ENCODE peak calls at places on chromosomes 2 and 18, in five cellular contexts. X is left lung, U is choroid plexus epithelial cell, B is MG63, E is astrocyte of the spinal cord. N is an unnamed sample.

GRCh38 chr2:195367713-195368529 is 289.1 kb upstream of the SLC39A10 start:
- DNase-seq in X (no peak), E (no peak), B (no peak), U (no peak), N (no peak)

GRCh38 chr2:240322231-240322955 is 113.1 kb upstream of the GPC1 start:
- DNase-seq in B (no peak), X (peak), U (peak), E (no peak), N (no peak)

GRCh38 chr2:46697830-46698323 is 217.7 kb downstream of the MCFD2 start:
- DNase-seq in B (no peak), X (no peak), E (no peak), U (no peak), N (no peak)

GRCh38 chr2:231707625-231708049 is 688 bp upstream of the PTMA start:
- DNase-seq in U (peak), X (no peak), B (no peak), E (no peak), N (no peak)

GRCh38 chr2:46850742-46851141 is 64.9 kb downstream of the MCFD2 start:
- DNase-seq in X (no peak), U (peak), E (peak), B (peak), N (no peak)

GRCh38 chr2:69149631-69150215 is 136.7 kb downstream of the ANTXR1 start:
- DNase-seq in B (peak), X (no peak), E (peak), U (peak), N (no peak)

GRCh38 chr2:238169708-238170251 is 11.0 kb downstream of the ERFE start:
- DNase-seq in E (peak), B (peak), X (no peak), U (peak), N (no peak)

GRCh38 chr2:168182850-168183249 is 64.5 kb downstream of the STK39 start:
- DNase-seq in E (no peak), B (no peak), X (no peak), U (no peak), N (no peak)

GRCh38 chr18:22983175-22983574 is 50.0 kb downstream of the RBBP8 start:
- DNase-seq in E (peak), X (no peak), B (no peak), U (peak), N (no peak)

GRCh38 chr2:54558188-54558975 is 102.3 kb downstream of the SPTBN1 start:
- DNase-seq in E (peak), B (peak), X (peak), U (peak), N (peak)

GRCh38 chr2:54555318-54555837 is 99.3 kb downstream of the SPTBN1 start:
- DNase-seq in E (no peak), X (no peak), U (no peak), B (no peak), N (no peak)

GRCh38 chr2:54557211-54557600 is 101.1 kb downstream of the SPTBN1 start:
- DNase-seq in E (no peak), B (no peak), U (no peak), X (no peak), N (peak)

GRCh38 chr2:54557601-54558187 is 101.6 kb downstream of the SPTBN1 start:
- DNase-seq in X (peak), E (peak), B (peak), U (no peak), N (peak)

GRCh38 chr2:54556659-54557121 is 100.6 kb downstream of the SPTBN1 start:
- DNase-seq in E (peak), B (no peak), X (no peak), U (peak), N (peak)
- H3K4me3 ChIP-seq in E (no peak), B (no peak), X (no peak), U (no peak), N (peak)

GRCh38 chr18:44855681-44856080 is 175.0 kb downstream of the SETBP1 start:
- DNase-seq in E (no peak), X (no peak), B (no peak), U (no peak), N (no peak)
- H3K4me3 ChIP-seq in E (no peak), X (no peak), B (no peak), U (no peak), N (no peak)

DNA sequence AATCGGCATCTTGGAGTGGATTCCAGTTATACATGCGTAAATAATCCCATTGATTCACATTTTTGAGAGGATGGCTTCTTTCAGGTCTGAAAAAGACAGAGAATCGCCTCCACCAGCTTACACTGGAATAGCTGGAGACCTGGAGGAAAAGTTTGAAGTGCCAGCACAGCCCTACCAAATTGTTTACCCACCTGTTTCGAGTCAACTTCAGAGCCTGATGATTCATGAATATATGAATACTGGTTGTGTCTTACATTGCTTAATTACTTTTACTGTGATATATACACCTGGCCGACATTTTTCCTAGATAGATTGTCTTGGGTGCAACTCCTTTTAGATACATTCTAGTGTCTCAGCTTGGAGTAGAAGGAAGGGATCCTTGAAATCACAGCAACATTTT is 335 bp upstream of the NCKAP5 start:
- DNase-seq in X (no peak), E (no peak), B (no peak), U (no peak), N (no peak)
- H3K4me3 ChIP-seq in X (peak), E (peak), B (no peak), U (peak), N (no peak)

GRCh38 chr2:72923833-72924352 is 6.6 kb downstream of the EMX1 start:
- DNase-seq in E (no peak), X (peak), B (no peak), U (no peak), N (peak)
- H3K4me3 ChIP-seq in E (no peak), X (no peak), B (no peak), U (no peak), N (no peak)

DNA sequence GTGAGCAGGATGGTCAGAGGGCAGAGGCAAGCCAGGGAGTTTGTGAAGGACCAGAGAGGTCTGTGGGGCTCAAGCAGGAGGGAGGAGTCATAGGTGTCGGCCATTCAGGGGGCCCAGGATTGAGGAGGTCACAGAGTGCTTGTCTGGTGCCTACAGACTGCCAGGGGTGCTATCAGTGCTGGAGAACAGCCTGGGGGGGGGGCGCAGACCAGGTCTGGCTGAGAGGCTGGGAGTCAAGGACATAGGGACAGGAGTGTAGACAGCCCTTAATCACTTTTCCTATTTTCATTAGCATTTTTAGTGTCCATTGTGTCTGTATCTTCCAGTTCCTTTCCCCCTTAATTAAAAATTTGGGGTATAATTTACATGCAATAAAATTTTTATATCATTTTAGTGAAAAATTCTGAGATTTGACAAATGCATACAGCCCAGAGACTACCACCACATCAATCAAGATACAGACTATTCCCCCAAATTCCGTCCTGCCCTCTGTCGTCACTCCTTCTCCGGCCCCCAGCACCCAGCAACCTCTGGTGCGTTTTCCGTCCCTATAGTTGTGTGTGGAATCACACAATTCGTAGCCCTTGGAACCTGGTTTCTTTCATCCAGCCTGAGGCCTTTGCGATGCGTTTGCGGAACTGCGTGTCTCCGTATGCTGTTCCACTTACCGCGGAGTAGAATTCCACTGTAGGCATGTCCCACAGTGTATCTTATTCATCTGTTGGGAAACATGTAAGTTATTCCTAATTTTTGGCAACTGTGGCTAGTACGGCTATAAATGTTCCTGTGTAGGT is 6.2 kb downstream of the ZAP70 start:
- DNase-seq in U (no peak), B (no peak), X (no peak), E (no peak), N (no peak)
- H3K4me3 ChIP-seq in U (no peak), B (no peak), X (no peak), E (no peak), N (no peak)

GRCh38 chr2:41735446-41735845 is 312.4 kb upstream of the PKDCC start:
- DNase-seq in E (no peak), X (no peak), U (no peak), B (no peak), N (no peak)
- H3K4me3 ChIP-seq in E (no peak), X (no peak), U (no peak), B (no peak), N (no peak)

DNA sequence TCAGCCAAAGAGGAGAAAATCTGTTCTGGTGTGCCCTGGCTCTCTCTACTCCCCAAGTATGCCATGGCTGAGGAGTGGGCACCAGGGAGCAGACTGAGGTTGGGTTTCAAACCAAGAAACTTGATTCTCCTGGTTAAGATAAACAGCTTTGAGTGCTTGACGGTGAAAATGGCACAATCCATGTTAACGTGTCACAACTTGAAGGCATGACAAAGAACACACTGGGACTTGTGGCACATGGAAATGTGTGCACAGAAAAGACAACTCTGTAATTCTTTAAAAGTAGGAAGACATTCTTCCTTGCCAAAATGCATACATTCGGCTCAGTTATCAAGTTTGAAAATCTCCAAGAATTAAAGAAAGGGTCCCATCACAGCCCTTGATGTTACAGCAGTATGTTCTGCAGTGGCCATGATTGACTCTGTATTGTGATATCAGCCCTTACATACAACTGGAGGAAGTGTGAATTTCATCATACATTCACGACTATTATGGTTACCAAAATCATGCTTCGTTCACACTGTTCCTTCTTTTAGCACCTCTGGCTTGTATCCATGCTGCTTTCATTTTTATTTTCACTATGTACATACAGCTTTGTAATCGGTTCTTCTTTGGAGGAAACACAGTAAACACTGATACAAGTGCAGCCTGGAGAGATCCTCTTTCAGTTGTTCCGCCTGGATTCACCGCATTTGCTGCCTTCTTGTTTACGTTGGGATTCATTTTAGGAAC is 15.6 kb upstream of the ACTG2 start:
- DNase-seq in E (no peak), B (no peak), U (no peak), X (no peak), N (no peak)
- H3K4me3 ChIP-seq in E (no peak), B (no peak), U (no peak), X (no peak), N (no peak)

N was measured in WERI-Rb-1.